ENCODE peak calls at places on chromosome 1, in six cellular contexts. One of them, this sample, is unnamed.

GRCh38 chr1:243882276-243882675 is 32.2 kb upstream of the AKT3 start:
- DNase-seq in AG20443: peak
- DNase-seq in NCI-H1694 treated with DMSO at 0.1 percent for 48 hours: no peak
- DNase-seq in EL: peak
- DNase-seq in NB4: peak
- DNase-seq in A673: no peak
- DNase-seq in this sample: peak

GRCh38 chr1:18618546-18619466 is 11.8 kb upstream of the PAX7 start:
- DNase-seq in AG20443: no peak
- DNase-seq in NCI-H1694 treated with DMSO at 0.1 percent for 48 hours: no peak
- DNase-seq in EL: peak
- DNase-seq in NB4: no peak
- DNase-seq in A673: peak
- DNase-seq in this sample: no peak

GRCh38 chr1:174074757-174075156 is 52.6 kb upstream of the RC3H1 start:
- DNase-seq in AG20443: no peak
- DNase-seq in NCI-H1694 treated with DMSO at 0.1 percent for 48 hours: peak
- DNase-seq in EL: peak
- DNase-seq in NB4: peak
- DNase-seq in A673: peak
- DNase-seq in this sample: peak

GRCh38 chr1:222331340-222331739 is 216.6 kb downstream of the HHIPL2 start:
- DNase-seq in AG20443: peak
- DNase-seq in NCI-H1694 treated with DMSO at 0.1 percent for 48 hours: no peak
- DNase-seq in EL: peak
- DNase-seq in NB4: no peak
- DNase-seq in A673: no peak
- DNase-seq in this sample: peak

GRCh38 chr1:92820024-92820423 is 11.8 kb upstream of the RPL5 start:
- DNase-seq in AG20443: peak
- DNase-seq in NCI-H1694 treated with DMSO at 0.1 percent for 48 hours: no peak
- DNase-seq in EL: peak
- DNase-seq in NB4: no peak
- DNase-seq in A673: no peak
- DNase-seq in this sample: peak

GRCh38 chr1:24725209-24725651 is 20.0 kb upstream of the CLIC4 start:
- DNase-seq in AG20443: no peak
- DNase-seq in NCI-H1694 treated with DMSO at 0.1 percent for 48 hours: no peak
- DNase-seq in EL: peak
- DNase-seq in NB4: no peak
- DNase-seq in A673: no peak
- DNase-seq in this sample: no peak

GRCh38 chr1:97364086-97364485 is 556.7 kb downstream of the DPYD start:
- DNase-seq in AG20443: peak
- DNase-seq in NCI-H1694 treated with DMSO at 0.1 percent for 48 hours: no peak
- DNase-seq in EL: peak
- DNase-seq in NB4: no peak
- DNase-seq in A673: no peak
- DNase-seq in this sample: peak

GRCh38 chr1:191852907-191853306 is 305.4 kb upstream of the RGS18 start:
- DNase-seq in AG20443: no peak
- DNase-seq in NCI-H1694 treated with DMSO at 0.1 percent for 48 hours: no peak
- DNase-seq in EL: no peak
- DNase-seq in NB4: no peak
- DNase-seq in A673: no peak
- DNase-seq in this sample: no peak

GRCh38 chr1:154166207-154166606 is 11.3 kb upstream of the NUP210L start:
- DNase-seq in AG20443: no peak
- DNase-seq in NCI-H1694 treated with DMSO at 0.1 percent for 48 hours: no peak
- DNase-seq in EL: no peak
- DNase-seq in NB4: no peak
- DNase-seq in A673: no peak
- DNase-seq in this sample: no peak

GRCh38 chr1:79588719-79589118 is 582.2 kb upstream of the ADGRL4 start:
- DNase-seq in AG20443: no peak
- DNase-seq in NCI-H1694 treated with DMSO at 0.1 percent for 48 hours: no peak
- DNase-seq in EL: no peak
- DNase-seq in NB4: no peak
- DNase-seq in A673: no peak
- DNase-seq in this sample: no peak

GRCh38 chr1:223419561-223419960 is 26.3 kb downstream of the CCDC185 start:
- DNase-seq in AG20443: no peak
- DNase-seq in NCI-H1694 treated with DMSO at 0.1 percent for 48 hours: no peak
- DNase-seq in EL: no peak
- DNase-seq in NB4: no peak
- DNase-seq in A673: no peak
- DNase-seq in this sample: no peak

GRCh38 chr1:63891211-63891610 is 117.4 kb downstream of the ROR1 start:
- DNase-seq in AG20443: no peak
- DNase-seq in NCI-H1694 treated with DMSO at 0.1 percent for 48 hours: no peak
- DNase-seq in EL: no peak
- DNase-seq in NB4: no peak
- DNase-seq in A673: no peak
- DNase-seq in this sample: no peak

GRCh38 chr1:56064705-56065104 is 514.7 kb downstream of the PLPP3 start:
- DNase-seq in AG20443: no peak
- DNase-seq in NCI-H1694 treated with DMSO at 0.1 percent for 48 hours: no peak
- DNase-seq in EL: peak
- DNase-seq in NB4: peak
- DNase-seq in A673: peak
- DNase-seq in this sample: no peak

GRCh38 chr1:228295201-228295600 is 87.4 kb downstream of the OBSCN start:
- DNase-seq in AG20443: no peak
- DNase-seq in NCI-H1694 treated with DMSO at 0.1 percent for 48 hours: no peak
- DNase-seq in EL: no peak
- DNase-seq in NB4: no peak
- DNase-seq in A673: no peak
- DNase-seq in this sample: no peak

GRCh38 chr1:230982698-230983097 is 3.8 kb downstream of the ARV1 start:
- DNase-seq in AG20443: peak
- DNase-seq in NCI-H1694 treated with DMSO at 0.1 percent for 48 hours: no peak
- DNase-seq in EL: peak
- DNase-seq in NB4: no peak
- DNase-seq in A673: no peak
- DNase-seq in this sample: peak

GRCh38 chr1:228004887-228005462 is 1.8 kb upstream of the WNT3A start:
- DNase-seq in AG20443: peak
- DNase-seq in NCI-H1694 treated with DMSO at 0.1 percent for 48 hours: no peak
- DNase-seq in EL: no peak
- DNase-seq in NB4: no peak
- DNase-seq in A673: no peak
- DNase-seq in this sample: no peak

GRCh38 chr1:64965239-64966157 is 851 bp downstream of the JAK1 start:
- DNase-seq in AG20443: peak
- DNase-seq in NCI-H1694 treated with DMSO at 0.1 percent for 48 hours: no peak
- DNase-seq in EL: peak
- DNase-seq in NB4: peak
- DNase-seq in A673: peak
- DNase-seq in this sample: peak

GRCh38 chr1:183272390-183272801 is 86.3 kb downstream of the LAMC2 start:
- DNase-seq in AG20443: peak
- DNase-seq in NCI-H1694 treated with DMSO at 0.1 percent for 48 hours: no peak
- DNase-seq in EL: peak
- DNase-seq in NB4: no peak
- DNase-seq in A673: no peak
- DNase-seq in this sample: peak

GRCh38 chr1:21861602-21862429 is 49.8 kb downstream of the LDLRAD2 start:
- DNase-seq in AG20443: peak
- DNase-seq in NCI-H1694 treated with DMSO at 0.1 percent for 48 hours: no peak
- DNase-seq in EL: peak
- DNase-seq in NB4: no peak
- DNase-seq in A673: no peak
- DNase-seq in this sample: peak

GRCh38 chr1:228075801-228076271 is 6.7 kb upstream of the ARF1 start:
- DNase-seq in AG20443: no peak
- DNase-seq in NCI-H1694 treated with DMSO at 0.1 percent for 48 hours: no peak
- DNase-seq in EL: no peak
- DNase-seq in NB4: no peak
- DNase-seq in A673: no peak
- DNase-seq in this sample: no peak

GRCh38 chr1:61914823-61915482 is 172.7 kb downstream of the PATJ start:
- DNase-seq in AG20443: no peak
- DNase-seq in NCI-H1694 treated with DMSO at 0.1 percent for 48 hours: no peak
- DNase-seq in EL: no peak
- DNase-seq in NB4: no peak
- DNase-seq in A673: no peak
- DNase-seq in this sample: no peak

GRCh38 chr1:247296599-247297180 is 35.0 kb downstream of the ZNF496 start:
- DNase-seq in AG20443: no peak
- DNase-seq in NCI-H1694 treated with DMSO at 0.1 percent for 48 hours: no peak
- DNase-seq in EL: no peak
- DNase-seq in NB4: no peak
- DNase-seq in A673: no peak
- DNase-seq in this sample: no peak

GRCh38 chr1:110245876-110246620 is 35.9 kb downstream of the KCNC4 start:
- DNase-seq in AG20443: no peak
- DNase-seq in NCI-H1694 treated with DMSO at 0.1 percent for 48 hours: no peak
- DNase-seq in EL: no peak
- DNase-seq in NB4: no peak
- DNase-seq in A673: no peak
- DNase-seq in this sample: no peak

GRCh38 chr1:234848972-234849641 is 239.1 kb upstream of the IRF2BP2 start:
- DNase-seq in AG20443: peak
- DNase-seq in NCI-H1694 treated with DMSO at 0.1 percent for 48 hours: no peak
- DNase-seq in EL: peak
- DNase-seq in NB4: peak
- DNase-seq in A673: no peak
- DNase-seq in this sample: peak

GRCh38 chr1:235014756-235015155 is 113.9 kb downstream of the TOMM20 start:
- DNase-seq in AG20443: no peak
- DNase-seq in NCI-H1694 treated with DMSO at 0.1 percent for 48 hours: no peak
- DNase-seq in EL: no peak
- DNase-seq in NB4: no peak
- DNase-seq in A673: no peak
- DNase-seq in this sample: no peak

GRCh38 chr1:1082239-1083180 is 8.4 kb upstream of the RNF223 start:
- DNase-seq in AG20443: no peak
- DNase-seq in NCI-H1694 treated with DMSO at 0.1 percent for 48 hours: no peak
- DNase-seq in EL: no peak
- DNase-seq in NB4: no peak
- DNase-seq in A673: no peak
- DNase-seq in this sample: no peak

GRCh38 chr1:13798120-13798519 is 98.1 kb downstream of the PRDM2 start:
- DNase-seq in AG20443: no peak
- DNase-seq in NCI-H1694 treated with DMSO at 0.1 percent for 48 hours: no peak
- DNase-seq in EL: no peak
- DNase-seq in NB4: no peak
- DNase-seq in A673: no peak
- DNase-seq in this sample: no peak

GRCh38 chr1:17134724-17135123 is 15.5 kb upstream of the PADI2 start:
- DNase-seq in AG20443: no peak
- DNase-seq in NCI-H1694 treated with DMSO at 0.1 percent for 48 hours: no peak
- DNase-seq in EL: no peak
- DNase-seq in NB4: no peak
- DNase-seq in A673: no peak
- DNase-seq in this sample: no peak

GRCh38 chr1:157000686-157001085 is 44.9 kb downstream of the ARHGEF11 start:
- DNase-seq in AG20443: no peak
- DNase-seq in NCI-H1694 treated with DMSO at 0.1 percent for 48 hours: no peak
- DNase-seq in EL: peak
- DNase-seq in NB4: no peak
- DNase-seq in A673: no peak
- DNase-seq in this sample: no peak

GRCh38 chr1:219058891-219059820 is 114.5 kb upstream of the LYPLAL1 start:
- DNase-seq in AG20443: no peak
- DNase-seq in NCI-H1694 treated with DMSO at 0.1 percent for 48 hours: no peak
- DNase-seq in EL: no peak
- DNase-seq in NB4: no peak
- DNase-seq in A673: no peak
- DNase-seq in this sample: no peak

GRCh38 chr1:167679714-167680113 is 42.1 kb upstream of the MPZL1 start:
- DNase-seq in AG20443: no peak
- DNase-seq in NCI-H1694 treated with DMSO at 0.1 percent for 48 hours: no peak
- DNase-seq in EL: no peak
- DNase-seq in NB4: no peak
- DNase-seq in A673: no peak
- DNase-seq in this sample: no peak

GRCh38 chr1:219385786-219386427 is 212.2 kb downstream of the LYPLAL1 start:
- DNase-seq in AG20443: peak
- DNase-seq in NCI-H1694 treated with DMSO at 0.1 percent for 48 hours: peak
- DNase-seq in EL: peak
- DNase-seq in NB4: peak
- DNase-seq in A673: peak
- DNase-seq in this sample: peak

GRCh38 chr1:9281071-9281827 is 11.4 kb upstream of the SPSB1 start:
- DNase-seq in AG20443: peak
- DNase-seq in NCI-H1694 treated with DMSO at 0.1 percent for 48 hours: no peak
- DNase-seq in EL: peak
- DNase-seq in NB4: no peak
- DNase-seq in A673: no peak
- DNase-seq in this sample: peak

GRCh38 chr1:85297855-85298629 is 21.6 kb upstream of the BCL10 start:
- DNase-seq in AG20443: peak
- DNase-seq in NCI-H1694 treated with DMSO at 0.1 percent for 48 hours: no peak
- DNase-seq in EL: peak
- DNase-seq in NB4: peak
- DNase-seq in A673: peak
- DNase-seq in this sample: peak

GRCh38 chr1:225137981-225138380 is 208.5 kb downstream of the DNAH14 start:
- DNase-seq in AG20443: no peak
- DNase-seq in NCI-H1694 treated with DMSO at 0.1 percent for 48 hours: no peak
- DNase-seq in EL: no peak
- DNase-seq in NB4: no peak
- DNase-seq in A673: no peak
- DNase-seq in this sample: no peak

This sample was measured in GM03348.